ENCODE peak calls at places on chromosomes 5 and 9, in eight cellular contexts. J, Q, V, Z, C, I, O and B are unnamed samples.

GRCh38 chr5:176530406-176530982 is 6.7 kb downstream of the RNF44 start:
- DNase-seq in J (no peak), Q (no peak), V (no peak), Z (no peak), C (no peak), I (no peak), O (no peak), B (no peak)

GRCh38 chr5:66354407-66354806 is 210.3 kb downstream of the SREK1 start:
- DNase-seq in J (no peak), Q (no peak), V (no peak), Z (no peak), C (no peak), I (no peak), O (no peak), B (no peak)

GRCh38 chr5:66869347-66869746 is 273.2 kb downstream of the MAST4 start:
- DNase-seq in J (no peak), Q (no peak), V (no peak), Z (no peak), C (no peak), I (no peak), O (no peak), B (no peak)

GRCh38 chr5:116759860-116760644 is 185.4 kb upstream of the SEMA6A start:
- DNase-seq in J (no peak), Q (no peak), V (no peak), Z (no peak), C (no peak), I (no peak), O (no peak), B (no peak)

GRCh38 chr9:137461663-137462395 is 2.7 kb upstream of the NSMF start:
- DNase-seq in J (peak), Q (peak), V (peak), Z (no peak), C (no peak), I (peak), O (peak), B (no peak)

GRCh38 chr5:102554092-102554491 is 55.3 kb upstream of the SLCO6A1 start:
- DNase-seq in J (no peak), Q (no peak), V (no peak), Z (peak), C (no peak), I (no peak), O (no peak), B (no peak)

GRCh38 chr5:76582252-76583162 is 40.7 kb downstream of the F2RL2 start:
- DNase-seq in J (no peak), Q (peak), V (no peak), Z (no peak), C (no peak), I (no peak), O (no peak), B (no peak)

GRCh38 chr5:81969226-81969625 is 2.6 kb upstream of the ATG10 start:
- DNase-seq in J (no peak), Q (no peak), V (no peak), Z (no peak), C (no peak), I (no peak), O (no peak), B (no peak)

GRCh38 chr5:69462170-69462569 is 30.4 kb upstream of the OCLN start:
- DNase-seq in J (no peak), Q (no peak), V (no peak), Z (no peak), C (no peak), I (no peak), O (no peak), B (no peak)

GRCh38 chr5:16773990-16774389 is 157.2 kb upstream of the RETREG1 start:
- DNase-seq in J (no peak), Q (no peak), V (no peak), Z (no peak), C (no peak), I (no peak), O (no peak), B (peak)

GRCh38 chr5:74400067-74400466 is 240.5 kb downstream of the ENC1 start:
- DNase-seq in J (no peak), Q (no peak), V (no peak), Z (peak), C (no peak), I (no peak), O (peak), B (no peak)

GRCh38 chr5:172305380-172305779 is 21.8 kb upstream of the UBTD2 start:
- DNase-seq in J (no peak), Q (no peak), V (no peak), Z (no peak), C (no peak), I (no peak), O (no peak), B (no peak)

GRCh38 chr5:37637165-37637845 is 202.5 kb downstream of the GDNF start:
- DNase-seq in J (no peak), Q (no peak), V (no peak), Z (no peak), C (no peak), I (no peak), O (no peak), B (no peak)

GRCh38 chr5:176167800-176168199 is 70.4 kb upstream of the SIMC1 start:
- DNase-seq in J (no peak), Q (no peak), V (no peak), Z (no peak), C (no peak), I (no peak), O (no peak), B (no peak)

GRCh38 chr5:169300468-169301385 is at the start of gene SLIT3:
- DNase-seq in J (peak), Q (no peak), V (peak), Z (peak), C (no peak), I (no peak), O (peak), B (peak)

GRCh38 chr5:76733049-76733417 is 17.1 kb downstream of the F2R start:
- DNase-seq in J (no peak), Q (no peak), V (peak), Z (no peak), C (no peak), I (peak), O (peak), B (no peak)

GRCh38 chr5:129670944-129671343 is 77.0 kb upstream of the MINAR2 start:
- DNase-seq in J (no peak), Q (no peak), V (no peak), Z (peak), C (no peak), I (no peak), O (no peak), B (peak)

GRCh38 chr5:41284938-41285337 is 71.6 kb upstream of the C6 start:
- DNase-seq in J (no peak), Q (no peak), V (no peak), Z (no peak), C (no peak), I (no peak), O (no peak), B (no peak)

GRCh38 chr5:3856036-3856435 is 260.4 kb downstream of the IRX1 start:
- DNase-seq in J (no peak), Q (no peak), V (no peak), Z (no peak), C (no peak), I (no peak), O (no peak), B (no peak)

GRCh38 chr5:119378075-119378699 is 22.4 kb downstream of the TNFAIP8 start:
- DNase-seq in J (no peak), Q (no peak), V (no peak), Z (no peak), C (no peak), I (no peak), O (no peak), B (no peak)

GRCh38 chr5:138212828-138213160 is 329 bp downstream of the CDC23 start:
- DNase-seq in J (no peak), Q (peak), V (no peak), Z (peak), C (no peak), I (no peak), O (peak), B (no peak)

GRCh38 chr9:21812945-21813568 is 10.6 kb downstream of the MTAP start:
- DNase-seq in J (peak), Q (peak), V (peak), Z (no peak), C (peak), I (peak), O (peak), B (peak)

GRCh38 chr9:11697101-11697500 is 996.1 kb upstream of the TYRP1 start:
- DNase-seq in J (no peak), Q (no peak), V (no peak), Z (no peak), C (no peak), I (no peak), O (no peak), B (no peak)